ENCODE peak calls at places on chromosomes 1 and 21, in ten cellular contexts. G, V, D, Y, J, K, R, H, T and P are unnamed samples.
A peak's percentile ranks its signal among the peaks of the same experiment; 100 is the strongest.

GRCh38 chr1:109398343-109399225 is 866 bp upstream of the SORT1 start:
- DNase-seq in Y (no peak), J (no peak), V (no peak), D (no peak), R (no peak), H (no peak), G (no peak), T (no peak), K (no peak), P (no peak)

GRCh38 chr1:198647055-198647454 is 8.2 kb downstream of the PTPRC start:
- DNase-seq in T (no peak), J (no peak), K (no peak), V (no peak), D (no peak), G (no peak), H (peak; percentile 38), R (no peak), Y (no peak), P (no peak)

GRCh38 chr1:14626869-14627607 is 28.6 kb downstream of the KAZN start:
- DNase-seq in J (peak; percentile 24), Y (no peak), H (no peak), T (no peak), V (no peak), G (no peak), K (no peak), R (no peak), D (no peak), P (no peak)

GRCh38 chr1:69451196-69451595 is 116.5 kb upstream of the LRRC7 start:
- DNase-seq in R (no peak), D (no peak), Y (no peak), T (no peak), J (no peak), V (no peak), G (no peak), K (no peak), H (no peak), P (no peak)

GRCh38 chr1:25041869-25042268 is 111.8 kb upstream of the RUNX3 start:
- DNase-seq in T (no peak), K (no peak), Y (no peak), D (no peak), J (no peak), G (no peak), V (no peak), R (no peak), H (no peak), P (no peak)

GRCh38 chr1:182889997-182890396 is 50.9 kb downstream of the DHX9 start:
- DNase-seq in T (no peak), D (no peak), H (peak; percentile 43), J (no peak), K (no peak), R (no peak), Y (no peak), G (no peak), V (peak; percentile 5), P (peak; percentile 12)

GRCh38 chr1:172897738-172898137 is 153.0 kb downstream of the TNFSF18 start:
- DNase-seq in G (no peak), V (no peak), Y (no peak), H (no peak), J (peak; percentile 56), K (no peak), T (no peak), D (no peak), R (no peak), P (no peak)

GRCh38 chr1:56416385-56416972 is 162.9 kb downstream of the PLPP3 start:
- DNase-seq in K (no peak), R (no peak), H (no peak), J (peak; percentile 57), V (peak; percentile 30), G (no peak), D (no peak), Y (no peak), T (no peak), P (no peak)

GRCh38 chr1:117655220-117655577 is 49.4 kb downstream of the TENT5C start:
- DNase-seq in J (peak; percentile 56), G (no peak), K (no peak), H (peak; percentile 39), V (no peak), Y (no peak), D (no peak), T (no peak), R (no peak), P (no peak)

GRCh38 chr1:107691542-107691941 is 273.4 kb downstream of the VAV3 start:
- DNase-seq in V (no peak), G (no peak), D (no peak), T (no peak), Y (no peak), H (no peak), J (no peak), K (no peak), R (no peak), P (no peak)

GRCh38 chr1:39733161-39733560 is 5.5 kb upstream of the PPIE start:
- DNase-seq in J (no peak), Y (no peak), D (no peak), T (no peak), R (no peak), G (no peak), V (no peak), H (peak; percentile 38), K (no peak), P (no peak)

GRCh38 chr1:842816-843215 is 80.9 kb upstream of the SAMD11 start:
- DNase-seq in V (no peak), H (no peak), T (no peak), J (no peak), D (no peak), K (no peak), G (no peak), Y (no peak), R (no peak), P (no peak)

GRCh38 chr1:205915354-205915990 is 27.8 kb downstream of the SLC26A9 start:
- DNase-seq in K (no peak), V (no peak), T (no peak), J (no peak), D (no peak), Y (no peak), H (no peak), G (no peak), R (no peak), P (no peak)

GRCh38 chr1:24705260-24706073 is 39.8 kb upstream of the CLIC4 start:
- DNase-seq in R (peak; percentile 92), V (peak; percentile 92), T (no peak), D (peak; percentile 81), H (peak; percentile 63), Y (peak; percentile 86), J (peak; percentile 97), K (no peak), G (no peak), P (peak; percentile 22)

GRCh38 chr1:160096491-160097116 is 1.8 kb downstream of the IGSF8 start:
- DNase-seq in V (peak; percentile 62), H (peak; percentile 55), K (no peak), Y (no peak), T (no peak), G (no peak), R (no peak), D (no peak), J (no peak), P (no peak)

GRCh38 chr1:71733121-71733520 is 549.2 kb downstream of the NEGR1 start:
- DNase-seq in D (no peak), R (no peak), G (no peak), K (no peak), T (no peak), Y (no peak), J (no peak), V (no peak), H (no peak), P (no peak)

GRCh38 chr1:203131548-203132200 is 4.1 kb downstream of the ADORA1 start:
- DNase-seq in V (no peak), Y (no peak), D (no peak), J (no peak), R (no peak), K (no peak), G (no peak), H (no peak), T (no peak), P (no peak)

GRCh38 chr1:244095523-244095911 is 44.4 kb downstream of the ZBTB18 start:
- DNase-seq in G (no peak), K (no peak), T (no peak), Y (no peak), D (no peak), H (no peak), V (no peak), R (no peak), J (no peak), P (no peak)

GRCh38 chr21:34942911-34943310 is 106.2 kb downstream of the RUNX1 start:
- DNase-seq in V (no peak), Y (no peak), R (no peak), G (no peak), K (no peak), H (peak; percentile 33), T (no peak), J (no peak), D (no peak), P (peak; percentile 38)

GRCh38 chr1:29698626-29699025 is 462.3 kb downstream of the PTPRU start:
- DNase-seq in D (no peak), H (no peak), K (no peak), V (no peak), G (no peak), J (no peak), R (no peak), T (no peak), Y (no peak), P (no peak)

GRCh38 chr1:10283318-10283984 is 73.1 kb downstream of the KIF1B start:
- DNase-seq in J (no peak), K (no peak), D (no peak), R (no peak), Y (no peak), V (no peak), H (peak; percentile 62), G (no peak), T (no peak), P (peak; percentile 62)

GRCh38 chr1:61337981-61338848 is 255.9 kb downstream of the NFIA start:
- DNase-seq in T (peak; percentile 64), D (peak; percentile 54), K (peak; percentile 92), Y (peak; percentile 72), V (peak; percentile 88), G (no peak), R (peak; percentile 60), H (no peak), J (peak; percentile 94), P (no peak)

GRCh38 chr1:97898948-97899347 is 21.9 kb downstream of the DPYD start:
- DNase-seq in V (peak; percentile 48), Y (no peak), G (no peak), D (no peak), T (no peak), J (no peak), K (no peak), R (no peak), H (no peak), P (no peak)

GRCh38 chr1:224540535-224540934 is 75.6 kb upstream of the CNIH3 start:
- DNase-seq in Y (no peak), T (no peak), D (no peak), V (no peak), R (no peak), K (no peak), H (no peak), G (no peak), J (no peak), P (no peak)